ENCODE peak calls at places on chromosome 19, in seven cellular contexts. U is activated T-helper 2 cell treated with anti-CD3 and anti-CD28 coated beads, Interferon-gamma antibody, Interleukin-2, Interleukin-4, amounts not matched to agents 10 μg/mL and 5 μg/mL and 100 μg/mL, durations not matched to agents 14 hours and 24 hours and 36 hours; I is SK-N-SH; N is RWPE1; C is AG10803; A is activated T-cell treated with anti-CD3 and anti-CD28 coated beads, Interleukin-2, amount 50 U/mL, for 4 hours; Y is psoas muscle. H is an unnamed sample.

GRCh38 chr19:55596304-55596703 is 3.0 kb downstream of the FIZ1 start:
- DNase-seq in U (no peak), N (no peak), I (no peak), A (no peak), Y (no peak), C (no peak), H (no peak)

GRCh38 chr19:57443121-57443696 is 8.1 kb downstream of the ZNF749 start:
- DNase-seq in A (no peak), C (no peak), I (no peak), Y (no peak), U (no peak), N (no peak), H (no peak)

GRCh38 chr19:2495130-2495641 is 19.3 kb downstream of the GADD45B start:
- DNase-seq in Y (peak; percentile 93), U (no peak), A (no peak), C (peak; percentile 76), N (peak; percentile 67), I (peak; percentile 70), H (peak; percentile 89)

GRCh38 chr19:49701271-49701786 is 10.4 kb downstream of the CPT1C start:
- DNase-seq in N (no peak), C (no peak), Y (no peak), U (no peak), I (peak; percentile 44), A (no peak), H (no peak)

GRCh38 chr19:1577090-1577928 is 9.2 kb upstream of the MEX3D start:
- DNase-seq in I (no peak), C (no peak), U (no peak), Y (no peak), N (no peak), A (no peak), H (no peak)

GRCh38 chr19:7355871-7356270 is 7.1 kb downstream of the ARHGEF18 start:
- DNase-seq in Y (peak; percentile 15), A (no peak), I (no peak), N (no peak), C (no peak), U (no peak), H (no peak)

GRCh38 chr19:33418871-33419762 is 45.6 kb downstream of the CEBPG start:
- DNase-seq in I (no peak), C (no peak), N (no peak), A (no peak), U (no peak), Y (no peak), H (no peak)

GRCh38 chr19:2477141-2477710 is 1.3 kb downstream of the GADD45B start:
- DNase-seq in I (no peak), N (no peak), U (no peak), C (no peak), A (no peak), Y (peak; percentile 66), H (peak; percentile 72)

GRCh38 chr19:1073063-1073955 is 6.3 kb downstream of the ARHGAP45 start:
- DNase-seq in A (no peak), N (no peak), Y (peak; percentile 47), C (no peak), U (no peak), I (no peak), H (no peak)

GRCh38 chr19:2516727-2517126 is 40.8 kb downstream of the GADD45B start:
- DNase-seq in Y (peak; percentile 44), N (no peak), I (no peak), A (no peak), C (no peak), U (no peak), H (no peak)

GRCh38 chr19:57406516-57407123 is 4.3 kb upstream of the ZNF17 start:
- DNase-seq in Y (peak; percentile 62), I (peak; percentile 79), A (peak; percentile 67), C (peak; percentile 45), U (peak; percentile 48), N (peak; percentile 69), H (peak; percentile 83)

GRCh38 chr19:16208064-16208759 is 10.5 kb downstream of the AP1M1 start:
- DNase-seq in A (no peak), U (no peak), N (no peak), I (no peak), C (no peak), Y (no peak), H (no peak)

GRCh38 chr19:51810228-51810627 is 15.3 kb downstream of the FPR3 start:
- DNase-seq in N (no peak), Y (no peak), I (no peak), C (peak; percentile 26), U (no peak), A (no peak), H (peak; percentile 13)

GRCh38 chr19:7455600-7456296 is 33.1 kb downstream of the PEX11G start:
- DNase-seq in C (no peak), A (no peak), U (no peak), N (no peak), I (no peak), Y (no peak), H (no peak)

GRCh38 chr19:45305421-45305820 is 17.3 kb downstream of the CKM start:
- DNase-seq in I (no peak), N (no peak), U (no peak), Y (no peak), C (peak; percentile 48), A (no peak), H (no peak)

GRCh38 chr19:50607874-50608785 is 31.6 kb downstream of the SYT3 start:
- DNase-seq in U (peak; percentile 77), I (peak; percentile 92), A (peak; percentile 53), N (peak; percentile 81), Y (peak; percentile 74), C (peak; percentile 48), H (peak; percentile 39)

GRCh38 chr19:5637971-5638370 is 15.1 kb downstream of the SAFB start:
- DNase-seq in A (no peak), I (no peak), C (peak; percentile 89), U (no peak), N (no peak), Y (no peak), H (no peak)

GRCh38 chr19:14418743-14419037 is 451 bp downstream of the DDX39A start:
- DNase-seq in N (no peak), U (no peak), Y (no peak), C (no peak), A (no peak), I (no peak), H (no peak)

GRCh38 chr19:4337906-4338440 is 654 bp downstream of the STAP2 start:
- DNase-seq in U (peak; percentile 18), C (peak; percentile 25), N (no peak), Y (no peak), I (no peak), A (no peak), H (peak; percentile 8)

GRCh38 chr19:10800488-10800887 is 35.5 kb downstream of the TMED1 start:
- DNase-seq in U (no peak), N (no peak), I (no peak), A (no peak), Y (no peak), C (no peak), H (no peak)

GRCh38 chr19:35755550-35756371 is 1.1 kb downstream of the HSPB6 start:
- DNase-seq in I (no peak), N (no peak), Y (peak; percentile 97), A (peak; percentile 64), U (peak; percentile 40), C (peak; percentile 76), H (no peak)

GRCh38 chr19:4866595-4867424 is 657 bp downstream of the PLIN3 start:
- DNase-seq in N (peak; percentile 42), C (peak; percentile 48), Y (peak; percentile 76), U (peak; percentile 34), A (peak; percentile 57), I (peak; percentile 44), H (peak; percentile 77)

GRCh38 chr19:3401004-3401768 is 34.8 kb downstream of the NFIC start:
- DNase-seq in N (no peak), C (no peak), A (no peak), I (no peak), U (no peak), Y (peak; percentile 54), H (no peak)

GRCh38 chr19:15466851-15467733 is 2.7 kb upstream of the RASAL3 start:
- DNase-seq in U (peak; percentile 69), N (no peak), I (no peak), C (peak; percentile 28), Y (no peak), A (peak; percentile 57), H (no peak)

GRCh38 chr19:3441089-3441985 is 39.0 kb downstream of the SMIM24 start:
- DNase-seq in U (no peak), C (no peak), N (no peak), Y (no peak), A (no peak), I (no peak), H (no peak)

GRCh38 chr19:17642656-17643055 is 45.5 kb downstream of the UNC13A start:
- DNase-seq in Y (peak; percentile 15), I (no peak), N (no peak), C (no peak), A (no peak), U (no peak), H (no peak)

GRCh38 chr19:51329411-51329810 is 12.5 kb downstream of the VSIG10L start:
- DNase-seq in N (no peak), A (no peak), I (no peak), C (no peak), Y (no peak), U (no peak), H (no peak)

GRCh38 chr19:35868172-35868822 is at the start of gene APLP1:
- DNase-seq in I (peak; percentile 92), A (peak; percentile 69), N (no peak), Y (peak; percentile 68), U (peak; percentile 63), C (peak; percentile 39), H (peak; percentile 81)